ENCODE peak calls at places on chromosomes 11 and 22, in five cellular contexts. Q, R, K, L and V are unnamed samples.

GRCh38 chr11:69660001-69660500 is 15.1 kb downstream of the LTO1 start:
- DNase-seq in Q (no peak), R (no peak), K (peak), L (no peak), V (no peak)

GRCh38 chr22:41315586-41315985 is 14.3 kb downstream of the ZC3H7B start:
- DNase-seq in Q (no peak), R (no peak), K (no peak), L (no peak), V (peak)

GRCh38 chr22:49310354-49310753 is 517.3 kb downstream of the BRD1 start:
- DNase-seq in Q (no peak), R (no peak), K (peak), L (no peak), V (no peak)

GRCh38 chr11:63602296-63602695 is 11.9 kb downstream of the PLAAT3 start:
- DNase-seq in Q (no peak), R (peak), K (peak), L (peak), V (no peak)

GRCh38 chr22:49210606-49211005 is 617.1 kb downstream of the BRD1 start:
- DNase-seq in Q (no peak), R (no peak), K (peak), L (no peak), V (no peak)

GRCh38 chr11:35274909-35275807 is 136.2 kb downstream of the CD44 start:
- DNase-seq in Q (peak), R (peak), K (no peak), L (peak), V (peak)

GRCh38 chr11:1830500-1831223 is 4.1 kb upstream of the SYT8 start:
- DNase-seq in Q (peak), R (peak), K (peak), L (no peak), V (no peak)

GRCh38 chr11:125202362-125202880 is 37.9 kb downstream of the PKNOX2 start:
- DNase-seq in Q (no peak), R (no peak), K (no peak), L (no peak), V (no peak)

GRCh38 chr22:47781024-47781423 is 1018.6 kb downstream of the TBC1D22A start:
- DNase-seq in Q (no peak), R (no peak), K (no peak), L (no peak), V (no peak)

GRCh38 chr11:61627831-61628753 is 47.2 kb upstream of the SYT7 start:
- DNase-seq in Q (peak), R (peak), K (peak), L (peak), V (no peak)

GRCh38 chr22:20093437-20093836 is 13.4 kb downstream of the DGCR8 start:
- DNase-seq in Q (no peak), R (no peak), K (peak), L (no peak), V (no peak)

GRCh38 chr11:120835601-120836228 is 188.2 kb upstream of the TBCEL start:
- DNase-seq in Q (no peak), R (no peak), K (no peak), L (no peak), V (no peak)

GRCh38 chr22:32826537-32826936 is 25.0 kb downstream of the TIMP3 start:
- DNase-seq in Q (no peak), R (no peak), K (no peak), L (no peak), V (no peak)

GRCh38 chr22:21650823-21651520 is 8.9 kb downstream of the SDF2L1 start:
- DNase-seq in Q (no peak), R (no peak), K (no peak), L (no peak), V (no peak)

DNA sequence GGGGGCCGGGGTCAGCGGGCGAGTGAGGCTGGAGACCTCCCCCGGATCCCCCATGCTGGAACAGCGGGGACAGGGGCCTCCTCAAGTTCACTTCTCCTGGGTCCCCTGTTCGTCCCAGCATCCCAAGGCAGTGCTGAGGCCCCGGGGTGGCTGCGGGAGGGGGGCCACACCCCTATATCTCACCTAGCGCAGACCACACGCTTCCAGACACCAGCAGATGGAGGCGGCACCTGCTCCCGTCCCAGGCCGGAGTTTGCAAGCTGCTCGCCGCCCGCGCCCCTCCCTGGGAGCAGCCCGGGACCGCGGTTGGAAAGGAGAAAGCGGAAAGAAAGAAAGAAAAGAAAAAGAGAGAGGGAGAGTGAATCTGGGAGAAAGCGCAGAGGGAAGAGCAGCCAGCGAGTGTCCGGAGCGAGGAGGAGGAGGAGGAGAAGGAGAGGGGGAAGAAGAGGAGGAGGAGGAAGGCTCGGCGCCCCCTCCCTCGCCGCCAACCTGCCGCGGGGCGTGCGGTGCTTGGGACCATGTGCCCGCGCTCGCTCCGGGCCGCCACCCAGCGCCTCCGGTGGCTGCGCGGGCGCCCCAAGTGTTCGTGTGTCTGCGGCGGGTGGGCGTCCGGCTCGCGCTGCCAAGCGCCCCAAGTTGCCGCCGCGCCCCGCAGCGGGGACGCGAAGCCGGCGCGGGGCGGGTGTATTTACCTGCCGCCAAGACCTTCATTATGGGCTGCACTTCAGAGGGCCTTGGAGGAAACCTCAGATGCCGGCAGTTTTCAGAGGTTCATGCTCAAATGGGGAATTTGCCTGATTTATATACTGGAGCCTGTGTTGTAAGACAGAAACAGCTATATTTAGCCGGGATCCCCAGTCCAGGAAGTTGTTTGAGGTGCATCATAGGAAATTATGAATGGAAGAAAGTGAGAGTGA is at the start of gene LIF:
- DNase-seq in Q (peak), R (peak), K (peak), L (peak), V (no peak)
- TF ChIP-seq CTCF in Q (peak), R (no peak), K (no peak), L (peak), V (peak)

GRCh38 chr11:73758451-73758850 is 2.4 kb downstream of the RAB6A start:
- DNase-seq in Q (no peak), R (no peak), K (no peak), L (no peak), V (no peak)

GRCh38 chr11:73761403-73761945 is 600 bp upstream of the RAB6A start:
- DNase-seq in Q (peak), R (no peak), K (peak), L (no peak), V (no peak)

GRCh38 chr11:73760066-73760679 is 701 bp downstream of the RAB6A start:
- DNase-seq in Q (peak), R (peak), K (peak), L (peak), V (no peak)

GRCh38 chr11:73760680-73761402 is at the start of gene RAB6A:
- DNase-seq in Q (peak), R (peak), K (peak), L (peak), V (peak)

GRCh38 chr11:73759520-73760065 is 1.3 kb downstream of the RAB6A start:
- DNase-seq in Q (no peak), R (peak), K (peak), L (peak), V (no peak)
- TF ChIP-seq CTCF in Q (peak), R (peak), K (peak), L (peak), V (no peak)

GRCh38 chr11:71302911-71303310 is 50.5 kb upstream of the SHANK2 start:
- DNase-seq in Q (no peak), R (no peak), K (peak), L (no peak), V (no peak)
- TF ChIP-seq CTCF in Q (no peak), R (no peak), K (peak), L (peak), V (no peak)

GRCh38 chr11:59463176-59463575 is 6.4 kb downstream of the OR4D6 start:
- DNase-seq in Q (no peak), R (peak), K (no peak), L (no peak), V (no peak)
- TF ChIP-seq CTCF in Q (no peak), R (no peak), K (peak), L (no peak), V (no peak)